ENCODE peak calls at places on chromosomes 5 and 9, in five cellular contexts. G is AG04449, U is OCI-LY7, R is IMR-90, J is brain microvascular endothelial cell. O is an unnamed sample.

GRCh38 chr9:108776920-108777650 is 78.7 kb downstream of the ACTL7B start:
- DNase-seq in G (no peak), U (no peak), R (peak), J (peak), O (no peak)

GRCh38 chr5:86917117-86917579 is 299.4 kb downstream of the COX7C start:
- DNase-seq in G (no peak), U (peak), R (peak), J (peak), O (peak)

GRCh38 chr9:114662081-114662989 is 4.7 kb upstream of the TEX53 start:
- DNase-seq in G (no peak), U (peak), R (peak), J (peak), O (no peak)

GRCh38 chr5:71666321-71666720 is 52.8 kb upstream of the CARTPT start:
- DNase-seq in G (no peak), U (no peak), R (no peak), J (no peak), O (no peak)

GRCh38 chr5:93579561-93580386 is 1.2 kb downstream of the NR2F1-AS1 start:
- DNase-seq in G (no peak), U (no peak), R (peak), J (no peak), O (peak)

GRCh38 chr9:12094051-12094450 is 599.1 kb upstream of the TYRP1 start:
- DNase-seq in G (no peak), U (no peak), R (no peak), J (no peak), O (no peak)

GRCh38 chr9:94950040-94950732 is 223.7 kb downstream of the AOPEP start:
- DNase-seq in G (no peak), U (no peak), R (no peak), J (no peak), O (no peak)

GRCh38 chr5:175684931-175685330 is 27.1 kb downstream of the HRH2 start:
- DNase-seq in G (no peak), U (no peak), R (no peak), J (no peak), O (no peak)

GRCh38 chr5:1037123-1037670 is 28.6 kb downstream of the NKD2 start:
- DNase-seq in G (no peak), U (no peak), R (no peak), J (no peak), O (no peak)

GRCh38 chr5:29508131-29508530 is 1685.4 kb upstream of the CDH6 start:
- DNase-seq in G (no peak), U (no peak), R (no peak), J (no peak), O (no peak)

GRCh38 chr9:131707677-131708612 is 31.9 kb downstream of the RAPGEF1 start:
- DNase-seq in G (peak), U (peak), R (peak), J (peak), O (peak)

GRCh38 chr5:2584579-2584978 is 166.9 kb downstream of the IRX2 start:
- DNase-seq in G (no peak), U (no peak), R (no peak), J (no peak), O (no peak)

GRCh38 chr5:34858798-34859197 is 19.8 kb downstream of the TTC23L start:
- DNase-seq in G (no peak), U (no peak), R (no peak), J (no peak), O (peak)

GRCh38 chr5:34859253-34859652 is 20.3 kb downstream of the TTC23L start:
- DNase-seq in G (no peak), U (no peak), R (no peak), J (no peak), O (no peak)

GRCh38 chr5:34857161-34857560 is 18.2 kb downstream of the TTC23L start:
- DNase-seq in G (no peak), U (no peak), R (no peak), J (no peak), O (peak)

GRCh38 chr5:34857894-34858293 is 18.9 kb downstream of the TTC23L start:
- DNase-seq in G (no peak), U (no peak), R (no peak), J (no peak), O (no peak)

DNA sequence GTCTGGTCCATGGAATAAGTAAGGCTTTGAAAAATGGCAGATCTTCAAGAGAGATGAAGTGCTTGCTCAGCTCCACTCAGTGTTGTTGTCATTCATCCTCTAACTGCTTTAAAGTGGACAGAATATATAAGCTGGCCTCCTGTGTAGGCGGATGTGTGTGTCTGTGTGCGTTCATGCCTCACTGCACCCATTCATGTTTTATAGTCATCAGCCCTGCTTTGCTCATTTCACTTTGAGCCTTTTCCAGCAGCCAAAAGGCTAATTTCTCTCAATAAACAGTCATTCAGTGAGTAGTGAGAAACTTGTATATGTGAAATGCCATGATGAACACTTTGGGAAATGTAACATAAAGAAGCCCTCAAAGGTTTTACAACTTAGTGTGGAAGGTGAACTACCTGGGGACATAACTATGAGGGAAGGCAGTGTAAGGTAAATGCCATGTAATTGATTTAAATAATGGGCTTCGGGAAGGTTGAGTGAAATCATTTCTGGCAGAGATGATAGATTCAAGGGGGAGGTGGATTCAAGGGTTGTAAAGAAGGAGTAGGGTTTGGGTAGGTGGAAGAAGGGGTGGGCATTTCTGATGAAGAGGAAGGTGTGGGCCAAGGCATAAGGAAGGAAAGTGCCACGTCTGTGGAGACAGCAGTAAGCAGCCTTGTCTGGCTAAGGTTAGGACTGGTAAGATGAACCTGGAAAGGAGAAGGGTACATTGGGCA is 15.7 kb downstream of the TTC23L start:
- DNase-seq in G (no peak), U (peak), R (no peak), J (no peak), O (no peak)
- TF ChIP-seq CTCF in G (no peak), U (no peak), R (no peak), J (no peak), O (no peak)

DNA sequence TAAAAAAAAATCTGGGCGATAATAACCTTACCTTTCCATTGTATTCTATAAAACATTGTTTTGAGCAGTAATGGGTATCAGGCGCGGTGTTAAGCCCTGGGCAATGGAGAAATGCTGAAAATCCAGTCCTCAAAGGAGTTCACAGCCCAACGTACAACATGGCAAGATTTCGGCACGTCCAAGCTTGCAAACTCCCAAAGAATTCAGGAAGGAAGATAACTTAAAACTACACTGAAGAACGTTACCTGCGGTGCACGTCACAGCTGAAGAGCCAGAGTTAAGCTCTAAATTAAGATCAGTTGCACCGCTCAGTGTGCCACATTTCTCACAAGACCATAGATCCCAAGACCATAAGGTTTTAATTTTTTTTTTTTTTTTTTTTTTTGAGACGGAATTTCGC is 942 bp downstream of the ALDH7A1 start:
- DNase-seq in G (no peak), U (no peak), R (peak), J (no peak), O (no peak)
- H3K4me3 ChIP-seq in G (peak), U (no peak), R (peak), J (peak), O (peak)

DNA sequence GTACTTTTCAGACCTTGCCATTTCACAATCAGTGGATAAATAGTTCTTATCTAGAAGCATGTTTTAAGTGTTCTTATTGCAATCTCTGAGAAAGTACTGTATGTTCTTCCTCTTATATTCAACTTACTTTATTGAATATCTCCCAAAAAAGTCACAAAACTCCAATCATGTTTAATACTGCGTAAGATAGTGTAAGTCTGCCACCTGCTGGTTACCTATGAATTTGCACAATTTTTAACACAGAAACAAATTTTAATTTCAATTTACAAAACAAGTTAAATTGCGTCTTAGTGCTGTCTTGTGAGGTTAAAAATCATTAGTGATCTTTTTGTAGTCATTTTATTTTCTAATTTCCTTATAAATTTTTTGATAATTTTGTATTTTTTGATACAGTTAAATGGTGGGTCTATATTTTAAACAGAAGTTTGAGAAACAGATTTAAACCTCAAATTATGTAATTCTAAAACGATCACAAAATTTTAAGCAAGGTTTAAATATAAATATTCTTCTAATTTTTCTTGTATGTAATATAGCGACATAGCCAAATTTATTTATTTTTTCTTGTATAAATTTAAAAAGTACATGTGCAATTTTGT is 115.8 kb downstream of the EMB start:
- DNase-seq in G (no peak), U (peak), R (peak), J (peak), O (peak)
- TF ChIP-seq CTCF in G (peak), U (peak), R (peak), J (peak), O (peak)

GRCh38 chr9:137156567-137157375 is 13.1 kb downstream of the LRRC26 start:
- DNase-seq in G (no peak), U (peak), R (peak), J (peak), O (peak)
- H3K4me3 ChIP-seq in G (peak), U (peak), R (peak), J (peak), O (peak)

DNA sequence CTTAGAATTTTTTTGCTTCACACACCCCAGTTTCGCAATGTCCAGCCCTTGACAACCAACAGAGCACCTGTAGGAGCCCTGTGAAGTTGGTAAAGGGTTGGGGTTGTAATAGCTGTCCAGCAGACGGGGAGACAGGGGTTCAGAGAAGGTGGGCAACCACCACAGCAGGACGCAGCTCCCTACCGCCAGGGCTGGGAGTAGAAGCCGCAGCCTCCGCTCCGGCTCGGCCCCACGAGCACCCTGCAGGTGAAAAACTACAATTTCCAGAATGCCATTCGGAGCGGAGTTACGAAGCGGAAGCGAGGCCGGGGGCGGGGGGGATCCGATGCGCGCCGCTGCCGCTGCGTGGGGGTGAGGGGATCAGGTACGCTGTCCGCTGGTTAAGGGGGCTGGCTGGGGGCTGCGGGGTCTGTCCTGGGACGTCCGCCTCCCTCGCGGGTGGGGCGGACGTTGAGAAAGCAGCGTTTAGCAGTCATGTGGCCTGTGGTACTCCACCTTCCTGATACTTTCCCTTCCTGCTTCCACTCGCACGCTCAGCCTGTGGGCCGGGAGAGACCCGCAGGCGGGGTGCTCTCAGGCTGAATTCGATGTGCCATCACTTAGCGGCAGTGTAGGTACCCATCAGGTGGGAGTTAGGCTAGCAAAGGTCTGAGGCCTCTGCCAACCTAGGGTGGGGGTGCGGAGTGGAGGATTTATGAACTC is at the start of gene TRMT10B:
- DNase-seq in G (no peak), U (no peak), R (peak), J (peak), O (peak)
- TF ChIP-seq CTCF in G (no peak), U (no peak), R (no peak), J (peak), O (no peak)

O was measured in foreskin fibroblast.